ENCODE peak calls at places on chromosome 13, in ten cellular contexts. X is fibroblast of lung, Q is endodermal cell, Y is nephron progenitor cell, U is PC-3, M is fibroblast of pulmonary artery, D is AG08395, G is NCI-H2081, F is nucleus accumbens, C is lower leg skin. V is an unnamed sample.
A peak's percentile ranks its signal among the peaks of the same experiment; 100 is the strongest.

GRCh38 chr13:44431150-44431549 is 57.5 kb downstream of the SERP2 start:
- DNase-seq in X (no peak), Q (peak; percentile 70), Y (no peak), U (no peak), M (no peak), D (no peak), G (no peak), F (no peak), C (peak; percentile 72), V (no peak)

GRCh38 chr13:110600980-110601379 is 14.4 kb upstream of the NAXD start:
- DNase-seq in X (no peak), Q (peak; percentile 25), Y (no peak), U (no peak), M (no peak), D (no peak), G (no peak), F (no peak), C (no peak), V (no peak)

GRCh38 chr13:73803997-73804396 is 330.2 kb downstream of the KLF12 start:
- DNase-seq in X (peak; percentile 66), Q (no peak), Y (no peak), U (peak; percentile 62), M (peak; percentile 13), D (peak; percentile 15), G (no peak), F (no peak), C (no peak), V (no peak)

GRCh38 chr13:40094056-40094455 is 438.6 kb downstream of the COG6 start:
- DNase-seq in X (no peak), Q (no peak), Y (no peak), U (peak; percentile 13), M (no peak), D (no peak), G (no peak), F (no peak), C (no peak), V (no peak)

GRCh38 chr13:95954266-95954665 is 98.9 kb downstream of the UGGT2 start:
- DNase-seq in X (no peak), Q (no peak), Y (no peak), U (no peak), M (no peak), D (no peak), G (no peak), F (no peak), C (no peak), V (no peak)

GRCh38 chr13:46035066-46035465 is 17.5 kb downstream of the ZC3H13 start:
- DNase-seq in X (no peak), Q (no peak), Y (no peak), U (no peak), M (no peak), D (no peak), G (peak; percentile 1), F (no peak), C (no peak), V (no peak)

GRCh38 chr13:42561752-42562467 is 12.0 kb upstream of the TNFSF11 start:
- DNase-seq in X (no peak), Q (no peak), Y (no peak), U (peak; percentile 42), M (no peak), D (no peak), G (no peak), F (no peak), C (no peak), V (no peak)

GRCh38 chr13:95608640-95609280 is 35.7 kb downstream of the DZIP1 start:
- DNase-seq in X (peak; percentile 15), Q (no peak), Y (no peak), U (no peak), M (no peak), D (no peak), G (no peak), F (no peak), C (no peak), V (no peak)

GRCh38 chr13:35388979-35389378 is 87.5 kb downstream of the MAB21L1 start:
- DNase-seq in X (peak; percentile 36), Q (no peak), Y (no peak), U (no peak), M (peak; percentile 62), D (peak; percentile 8), G (no peak), F (no peak), C (no peak), V (no peak)

GRCh38 chr13:112725346-112726017 is 35.6 kb downstream of the ATP11A start:
- DNase-seq in X (peak; percentile 58), Q (peak; percentile 56), Y (no peak), U (peak; percentile 85), M (no peak), D (no peak), G (peak; percentile 83), F (no peak), C (no peak), V (no peak)

GRCh38 chr13:49023441-49023840 is 47.7 kb downstream of the FNDC3A start:
- DNase-seq in X (peak; percentile 88), Q (no peak), Y (no peak), U (peak; percentile 83), M (peak; percentile 68), D (peak; percentile 42), G (no peak), F (no peak), C (no peak), V (no peak)

GRCh38 chr13:42405665-42406390 is 133.9 kb downstream of the AKAP11 start:
- DNase-seq in X (peak; percentile 26), Q (no peak), Y (no peak), U (peak; percentile 10), M (peak; percentile 24), D (no peak), G (no peak), F (peak; percentile 1), C (no peak), V (no peak)

GRCh38 chr13:79936368-79937136 is 404.4 kb downstream of the SPRY2 start:
- DNase-seq in X (peak; percentile 100), Q (no peak), Y (no peak), U (peak; percentile 95), M (peak; percentile 99), D (peak; percentile 93), G (no peak), F (peak; percentile 50), C (no peak), V (peak; percentile 21)

GRCh38 chr13:51781246-51782022 is 22.5 kb downstream of the DHRS12 start:
- DNase-seq in X (peak; percentile 31), Q (peak; percentile 79), Y (no peak), U (peak; percentile 60), M (peak; percentile 36), D (peak; percentile 15), G (no peak), F (no peak), C (no peak), V (no peak)

GRCh38 chr13:91955546-91956355 is 557.3 kb downstream of the GPC5 start:
- DNase-seq in X (no peak), Q (peak; percentile 63), Y (no peak), U (no peak), M (no peak), D (no peak), G (no peak), F (no peak), C (no peak), V (no peak)

GRCh38 chr13:22086593-22086992 is 415.7 kb downstream of the FGF9 start:
- DNase-seq in X (no peak), Q (no peak), Y (no peak), U (no peak), M (no peak), D (no peak), G (no peak), F (no peak), C (no peak), V (no peak)

GRCh38 chr13:114279146-114279545 is 2.3 kb upstream of the UPF3A start:
- DNase-seq in X (no peak), Q (no peak), Y (no peak), U (no peak), M (no peak), D (no peak), G (no peak), F (no peak), C (no peak), V (no peak)

GRCh38 chr13:79631260-79631659 is 150.3 kb downstream of the NDFIP2 start:
- DNase-seq in X (peak; percentile 75), Q (no peak), Y (no peak), U (peak; percentile 95), M (peak; percentile 89), D (peak; percentile 80), G (no peak), F (no peak), C (no peak), V (no peak)

GRCh38 chr13:72412481-72412880 is 314.9 kb downstream of the MZT1 start:
- DNase-seq in X (no peak), Q (no peak), Y (no peak), U (no peak), M (no peak), D (no peak), G (no peak), F (no peak), C (no peak), V (no peak)

GRCh38 chr13:68232351-68233130 is 1002.4 kb upstream of the PCDH9 start:
- DNase-seq in X (peak; percentile 53), Q (no peak), Y (no peak), U (no peak), M (no peak), D (no peak), G (no peak), F (no peak), C (no peak), V (no peak)

GRCh38 chr13:112859128-112859816 is 109.7 kb upstream of the MCF2L start:
- DNase-seq in X (no peak), Q (peak; percentile 28), Y (no peak), U (no peak), M (no peak), D (no peak), G (no peak), F (no peak), C (peak; percentile 28), V (no peak)

GRCh38 chr13:76286178-76286577 is 600.0 kb downstream of the KCTD12 start:
- DNase-seq in X (peak; percentile 77), Q (no peak), Y (no peak), U (peak; percentile 28), M (peak; percentile 56), D (peak; percentile 50), G (no peak), F (no peak), C (no peak), V (no peak)

GRCh38 chr13:29849731-29850212 is 645 bp downstream of the UBL3 start:
- DNase-seq in X (peak; percentile 82), Q (peak; percentile 75), Y (peak; percentile 64), U (peak; percentile 55), M (peak; percentile 50), D (peak; percentile 39), G (no peak), F (peak; percentile 52), C (peak; percentile 93), V (peak; percentile 49)

GRCh38 chr13:113668491-113668971 is 1.5 kb downstream of the GRK1 start:
- DNase-seq in X (no peak), Q (peak; percentile 31), Y (no peak), U (no peak), M (no peak), D (no peak), G (no peak), F (no peak), C (peak; percentile 80), V (no peak)

GRCh38 chr13:113291997-113292862 is 4.8 kb upstream of the LAMP1 start:
- DNase-seq in X (peak; percentile 22), Q (peak; percentile 68), Y (peak; percentile 74), U (peak; percentile 29), M (no peak), D (peak; percentile 57), G (no peak), F (no peak), C (peak; percentile 92), V (no peak)

GRCh38 chr13:41621716-41622508 is 164.6 kb downstream of the RGCC start:
- DNase-seq in X (peak; percentile 65), Q (no peak), Y (no peak), U (no peak), M (peak; percentile 84), D (peak; percentile 32), G (no peak), F (no peak), C (no peak), V (no peak)

GRCh38 chr13:85383291-85383690 is 415.9 kb downstream of the SLITRK6 start:
- DNase-seq in X (no peak), Q (no peak), Y (no peak), U (no peak), M (no peak), D (no peak), G (no peak), F (no peak), C (no peak), V (no peak)